ENCODE peak calls at places on chromosomes 11 and 22, in four cellular contexts. Z is activated T-cell treated with anti-CD3 and anti-CD28 coated beads for 1 hour; P is HCT116; W is CD4-positive, alpha-beta memory T cell. T is an unnamed sample.

GRCh38 chr11:130435671-130436070 is 7.3 kb upstream of the ADAMTS8 start:
- DNase-seq in Z (no peak), P (no peak), W (no peak), T (no peak)

GRCh38 chr11:117095301-117096139 is 2.7 kb downstream of the SIK3 start:
- DNase-seq in Z (no peak), P (no peak), W (peak), T (peak)

GRCh38 chr11:66068923-66069714 is 953 bp upstream of the PACS1 start:
- DNase-seq in Z (no peak), W (peak), P (no peak), T (peak)

GRCh38 chr11:65454696-65455456 is 32.3 kb downstream of the NEAT1 start:
- DNase-seq in W (peak), Z (peak), P (peak), T (peak)

GRCh38 chr11:1979607-1980006 is 18.0 kb downstream of the H19 start:
- DNase-seq in P (no peak), W (no peak), Z (no peak), T (no peak)

GRCh38 chr22:29904020-29904419 is 21.0 kb downstream of the MTMR3 start:
- DNase-seq in Z (no peak), P (no peak), W (no peak), T (no peak)

GRCh38 chr22:45318168-45318557 is 8.4 kb downstream of the FAM118A start:
- DNase-seq in W (peak), Z (peak), P (no peak), T (peak)

GRCh38 chr22:44646141-44646540 is 55.9 kb upstream of the PRR5 start:
- DNase-seq in P (no peak), W (no peak), Z (no peak), T (no peak)

GRCh38 chr11:126153999-126154398 is 57.5 kb downstream of the RPUSD4 start:
- DNase-seq in Z (no peak), W (no peak), P (peak), T (no peak)

GRCh38 chr11:88059326-88059725 is 115.9 kb downstream of the RAB38 start:
- DNase-seq in W (no peak), P (no peak), Z (no peak), T (no peak)

GRCh38 chr11:38006466-38006865 is 1408.4 kb upstream of the RAG2 start:
- DNase-seq in Z (no peak), P (no peak), W (no peak), T (no peak)

GRCh38 chr11:60914620-60915249 is 777 bp downstream of the TMEM109 start:
- DNase-seq in W (peak), Z (no peak), P (no peak), T (peak)

GRCh38 chr11:110428956-110429613 is 663 bp upstream of the FDX1 start:
- DNase-seq in Z (no peak), W (no peak), P (no peak), T (no peak)

GRCh38 chr11:118841469-118842222 is 42.0 kb upstream of the CXCR5 start:
- DNase-seq in Z (no peak), W (peak), P (no peak), T (no peak)

GRCh38 chr11:95256204-95256819 is 25.3 kb upstream of the SESN3 start:
- DNase-seq in Z (no peak), W (no peak), P (no peak), T (no peak)

GRCh38 chr11:57638811-57639320 is 10.8 kb downstream of the YPEL4 start:
- DNase-seq in P (no peak), W (no peak), Z (no peak), T (no peak)

GRCh38 chr11:115607621-115608191 is 103.5 kb upstream of the CADM1 start:
- DNase-seq in Z (no peak), W (no peak), P (no peak), T (no peak)

GRCh38 chr22:35292786-35293185 is 6.9 kb upstream of the TOM1 start:
- DNase-seq in Z (no peak), P (no peak), W (no peak), T (no peak)

GRCh38 chr22:28674121-28674563 is 5.5 kb downstream of the TTC28 start:
- DNase-seq in W (peak), P (no peak), Z (no peak), T (peak)